ENCODE peak calls at places on chromosome 9, in six cellular contexts. L is GM13977; U is activated naive CD4-positive, alpha-beta T cell treated with anti-CD3 and anti-CD28 coated beads for 36 hours; N is NCI-H345; X is psoas muscle; F is SK-MEL-5. W is an unnamed sample.

GRCh38 chr9:100428871-100429654 is 2.1 kb downstream of the MSANTD3 start:
- DNase-seq in X (no peak), L (no peak), N (no peak), U (no peak), F (peak), W (no peak)

GRCh38 chr9:96638606-96639364 is 16.3 kb downstream of the PRXL2C start:
- DNase-seq in N (no peak), L (no peak), U (no peak), F (no peak), X (no peak), W (no peak)

GRCh38 chr9:2235623-2236022 is 220.5 kb downstream of the SMARCA2 start:
- DNase-seq in N (no peak), L (no peak), X (no peak), U (no peak), F (no peak), W (no peak)

GRCh38 chr9:12813960-12814876 is 39.4 kb downstream of the LURAP1L start:
- DNase-seq in N (peak), U (no peak), X (peak), F (peak), L (peak), W (no peak)

GRCh38 chr9:85522459-85523092 is 219.2 kb downstream of the AGTPBP1 start:
- DNase-seq in L (peak), F (no peak), N (peak), U (peak), X (peak), W (no peak)

GRCh38 chr9:2317591-2317990 is 302.4 kb downstream of the SMARCA2 start:
- DNase-seq in F (no peak), X (no peak), U (no peak), N (no peak), L (no peak), W (no peak)

GRCh38 chr9:129866373-129867137 is 31.3 kb downstream of the USP20 start:
- DNase-seq in N (no peak), X (no peak), F (peak), U (peak), L (no peak), W (no peak)

GRCh38 chr9:105415344-105415980 is 32.4 kb upstream of the FSD1L start:
- DNase-seq in L (peak), F (peak), N (peak), X (no peak), U (peak), W (peak)

GRCh38 chr9:99878651-99879050 is 27.8 kb upstream of the STX17 start:
- DNase-seq in X (no peak), L (no peak), N (no peak), F (no peak), U (no peak), W (no peak)

GRCh38 chr9:84917366-84918063 is 248.0 kb downstream of the NTRK2 start:
- DNase-seq in X (no peak), L (no peak), N (peak), F (peak), U (no peak), W (no peak)

GRCh38 chr9:132210472-132211145 is 48.8 kb downstream of the NTNG2 start:
- DNase-seq in U (no peak), L (no peak), F (no peak), N (no peak), X (no peak), W (no peak)

GRCh38 chr9:124282442-124283231 is 24.9 kb downstream of the NEK6 start:
- DNase-seq in F (peak), U (no peak), L (no peak), X (peak), N (no peak), W (no peak)

GRCh38 chr9:34279431-34279830 is 49.6 kb downstream of the KIF24 start:
- DNase-seq in F (no peak), X (no peak), L (no peak), U (no peak), N (peak), W (no peak)

GRCh38 chr9:124392855-124393460 is 22.3 kb downstream of the PSMB7 start:
- DNase-seq in U (peak), F (peak), X (no peak), L (no peak), N (peak), W (no peak)

W was measured in GM12864.